ENCODE peak calls at places on chromosomes 4 and X, in nine cellular contexts. One of them, this sample, is unnamed.

GRCh38 chrX:116342903-116343302 is 93.5 kb upstream of the SLC6A14 start:
- DNase-seq in GM12865: no peak
- DNase-seq in fibroblast of lung: no peak
- DNase-seq in astrocyte of the spinal cord: no peak
- DNase-seq in right atrium auricular region: no peak
- DNase-seq in fibroblast of villous mesenchyme: no peak
- DNase-seq in IMR-90: no peak
- DNase-seq in PC-3: no peak
- DNase-seq in spleen: no peak
- DNase-seq in this sample: no peak

GRCh38 chr4:164304240-164304639 is 449.7 kb upstream of the SMIM31 start:
- DNase-seq in PC-3: peak; percentile 23
- DNase-seq in astrocyte of the spinal cord: no peak
- DNase-seq in spleen: no peak
- DNase-seq in IMR-90: no peak
- DNase-seq in right atrium auricular region: no peak
- DNase-seq in fibroblast of lung: peak; percentile 47
- DNase-seq in fibroblast of villous mesenchyme: no peak
- DNase-seq in GM12865: no peak
- DNase-seq in this sample: no peak

GRCh38 chrX:111041018-111041462 is 55.0 kb upstream of the PAK3 start:
- DNase-seq in right atrium auricular region: no peak
- DNase-seq in IMR-90: peak; percentile 90
- DNase-seq in fibroblast of lung: peak; percentile 97
- DNase-seq in spleen: no peak
- DNase-seq in GM12865: no peak
- DNase-seq in PC-3: peak; percentile 92
- DNase-seq in fibroblast of villous mesenchyme: peak; percentile 87
- DNase-seq in astrocyte of the spinal cord: peak; percentile 95
- DNase-seq in this sample: peak; percentile 86

GRCh38 chrX:150848914-150849365 is 49.5 kb downstream of the CD99L2 start:
- DNase-seq in PC-3: peak; percentile 93
- DNase-seq in GM12865: no peak
- DNase-seq in fibroblast of villous mesenchyme: no peak
- DNase-seq in IMR-90: no peak
- DNase-seq in right atrium auricular region: no peak
- DNase-seq in spleen: no peak
- DNase-seq in astrocyte of the spinal cord: peak; percentile 49
- DNase-seq in fibroblast of lung: no peak
- DNase-seq in this sample: peak; percentile 2

GRCh38 chrX:72394518-72395163 is 88.9 kb upstream of the CITED1 start:
- DNase-seq in IMR-90: peak; percentile 50
- DNase-seq in spleen: no peak
- DNase-seq in fibroblast of lung: peak; percentile 82
- DNase-seq in right atrium auricular region: no peak
- DNase-seq in GM12865: no peak
- DNase-seq in fibroblast of villous mesenchyme: peak; percentile 45
- DNase-seq in astrocyte of the spinal cord: peak; percentile 52
- DNase-seq in PC-3: peak; percentile 18
- DNase-seq in this sample: no peak

GRCh38 chr4:98469776-98470175 is 188.6 kb downstream of the TSPAN5 start:
- DNase-seq in fibroblast of lung: no peak
- DNase-seq in IMR-90: peak; percentile 21
- DNase-seq in spleen: no peak
- DNase-seq in astrocyte of the spinal cord: no peak
- DNase-seq in right atrium auricular region: no peak
- DNase-seq in GM12865: no peak
- DNase-seq in fibroblast of villous mesenchyme: peak; percentile 34
- DNase-seq in PC-3: no peak
- DNase-seq in this sample: no peak

GRCh38 chr4:123603165-123603564 is 206.6 kb downstream of the SPRY1 start:
- DNase-seq in fibroblast of villous mesenchyme: peak; percentile 10
- DNase-seq in GM12865: no peak
- DNase-seq in IMR-90: peak; percentile 36
- DNase-seq in PC-3: peak; percentile 64
- DNase-seq in astrocyte of the spinal cord: peak; percentile 29
- DNase-seq in spleen: no peak
- DNase-seq in fibroblast of lung: peak; percentile 60
- DNase-seq in right atrium auricular region: no peak
- DNase-seq in this sample: no peak

GRCh38 chrX:26851981-26852380 is 611.2 kb downstream of the PPP4R3C start:
- DNase-seq in right atrium auricular region: no peak
- DNase-seq in IMR-90: no peak
- DNase-seq in astrocyte of the spinal cord: peak; percentile 34
- DNase-seq in spleen: no peak
- DNase-seq in PC-3: peak; percentile 1
- DNase-seq in fibroblast of villous mesenchyme: peak; percentile 11
- DNase-seq in GM12865: no peak
- DNase-seq in fibroblast of lung: peak; percentile 1
- DNase-seq in this sample: no peak

GRCh38 chr4:81452452-81453011 is 19.2 kb downstream of the RASGEF1B start:
- DNase-seq in fibroblast of lung: no peak
- DNase-seq in PC-3: peak; percentile 76
- DNase-seq in IMR-90: peak; percentile 40
- DNase-seq in right atrium auricular region: no peak
- DNase-seq in spleen: no peak
- DNase-seq in fibroblast of villous mesenchyme: no peak
- DNase-seq in GM12865: no peak
- DNase-seq in astrocyte of the spinal cord: no peak
- DNase-seq in this sample: no peak

DNA sequence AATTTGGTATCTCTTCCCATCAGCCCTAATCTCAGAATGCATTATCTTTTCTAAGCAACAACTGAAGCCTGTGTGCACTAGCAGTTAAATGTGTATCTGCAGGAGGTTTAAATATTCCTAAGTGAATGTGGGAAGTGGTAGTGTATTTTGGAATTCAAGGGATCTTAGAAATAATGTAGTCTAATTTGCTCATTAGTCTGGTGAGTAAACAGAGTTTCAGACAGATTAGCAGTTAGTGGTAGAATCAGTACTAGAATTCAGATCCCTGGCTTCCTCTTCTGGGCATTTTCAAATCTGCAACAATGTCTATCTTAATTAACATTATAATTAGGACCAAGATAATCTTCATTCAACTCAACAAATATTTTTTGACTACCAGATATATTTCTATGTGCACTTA is 11.7 kb upstream of the CXCL2 start:
- DNase-seq in spleen: no peak
- DNase-seq in right atrium auricular region: no peak
- DNase-seq in astrocyte of the spinal cord: no peak
- DNase-seq in PC-3: no peak
- DNase-seq in GM12865: no peak
- DNase-seq in IMR-90: no peak
- DNase-seq in fibroblast of villous mesenchyme: no peak
- DNase-seq in fibroblast of lung: no peak
- DNase-seq in this sample: no peak
- H3K4me3 ChIP-seq in spleen: no peak overlapping the region
- H3K4me3 ChIP-seq in right atrium auricular region: no peak overlapping the region
- H3K4me3 ChIP-seq in astrocyte of the spinal cord: no peak overlapping the region
- H3K4me3 ChIP-seq in PC-3: peak overlapping the region; percentile 44
- H3K4me3 ChIP-seq in GM12865: no peak overlapping the region
- H3K4me3 ChIP-seq in IMR-90: no peak overlapping the region
- H3K4me3 ChIP-seq in fibroblast of villous mesenchyme: no peak overlapping the region
- H3K4me3 ChIP-seq in fibroblast of lung: no peak overlapping the region
- H3K4me3 ChIP-seq in this sample: no peak overlapping the region

DNA sequence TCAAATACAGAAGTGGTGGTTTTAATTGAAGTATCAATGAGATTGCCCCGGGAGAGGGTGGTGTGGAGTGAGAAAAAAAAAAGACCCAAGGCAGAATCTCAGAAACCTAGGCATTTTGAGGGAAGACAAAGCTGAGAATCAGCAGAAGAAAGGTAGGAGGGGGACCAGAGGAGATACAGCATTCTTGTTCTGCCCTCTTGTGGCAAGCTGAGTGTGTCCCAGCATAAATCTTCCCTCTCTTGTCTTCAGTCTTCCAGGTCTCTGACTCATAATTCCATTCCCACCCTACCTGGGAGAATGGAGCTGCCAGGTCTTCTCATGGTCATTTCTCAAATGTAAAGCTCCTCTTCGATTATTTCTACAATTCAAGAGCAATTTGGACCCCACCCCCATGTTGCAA is 32.7 kb upstream of the MAGED1 start:
- DNase-seq in fibroblast of villous mesenchyme: peak; percentile 43
- DNase-seq in PC-3: peak; percentile 60
- DNase-seq in spleen: no peak
- DNase-seq in right atrium auricular region: no peak
- DNase-seq in astrocyte of the spinal cord: peak; percentile 28
- DNase-seq in IMR-90: peak; percentile 32
- DNase-seq in fibroblast of lung: peak; percentile 48
- DNase-seq in GM12865: peak; percentile 0
- DNase-seq in this sample: no peak
- TF ChIP-seq CTCF in fibroblast of villous mesenchyme: peak; percentile 56
- TF ChIP-seq CTCF in PC-3: peak; percentile 66
- TF ChIP-seq CTCF in spleen: no peak
- TF ChIP-seq CTCF in right atrium auricular region: no peak
- TF ChIP-seq CTCF in astrocyte of the spinal cord: peak; percentile 49
- TF ChIP-seq CTCF in IMR-90: peak; percentile 46
- TF ChIP-seq CTCF in fibroblast of lung: peak; percentile 48
- TF ChIP-seq CTCF in GM12865: no peak
- TF ChIP-seq CTCF in this sample: no peak

GRCh38 chr4:13535708-13536361 is 8.5 kb downstream of the NKX3-2 start:
- DNase-seq in right atrium auricular region: no peak
- DNase-seq in PC-3: no peak
- DNase-seq in GM12865: no peak
- DNase-seq in astrocyte of the spinal cord: no peak
- DNase-seq in IMR-90: no peak
- DNase-seq in spleen: peak; percentile 68
- DNase-seq in fibroblast of lung: no peak
- DNase-seq in fibroblast of villous mesenchyme: no peak
- DNase-seq in this sample: no peak

GRCh38 chr4:13536607-13537006 is 7.7 kb downstream of the NKX3-2 start:
- DNase-seq in right atrium auricular region: no peak
- DNase-seq in PC-3: no peak
- DNase-seq in fibroblast of lung: no peak
- DNase-seq in astrocyte of the spinal cord: no peak
- DNase-seq in GM12865: no peak
- DNase-seq in spleen: no peak
- DNase-seq in fibroblast of villous mesenchyme: no peak
- DNase-seq in IMR-90: no peak
- DNase-seq in this sample: no peak

GRCh38 chr4:13535118-13535517 is 9.2 kb downstream of the NKX3-2 start:
- DNase-seq in PC-3: no peak
- DNase-seq in fibroblast of lung: no peak
- DNase-seq in fibroblast of villous mesenchyme: no peak
- DNase-seq in astrocyte of the spinal cord: no peak
- DNase-seq in GM12865: no peak
- DNase-seq in spleen: no peak
- DNase-seq in IMR-90: no peak
- DNase-seq in right atrium auricular region: no peak
- DNase-seq in this sample: no peak

GRCh38 chr4:13533670-13534343 is 10.5 kb downstream of the NKX3-2 start:
- DNase-seq in spleen: no peak
- DNase-seq in astrocyte of the spinal cord: no peak
- DNase-seq in fibroblast of villous mesenchyme: no peak
- DNase-seq in IMR-90: no peak
- DNase-seq in right atrium auricular region: no peak
- DNase-seq in fibroblast of lung: no peak
- DNase-seq in GM12865: no peak
- DNase-seq in PC-3: no peak
- DNase-seq in this sample: no peak

DNA sequence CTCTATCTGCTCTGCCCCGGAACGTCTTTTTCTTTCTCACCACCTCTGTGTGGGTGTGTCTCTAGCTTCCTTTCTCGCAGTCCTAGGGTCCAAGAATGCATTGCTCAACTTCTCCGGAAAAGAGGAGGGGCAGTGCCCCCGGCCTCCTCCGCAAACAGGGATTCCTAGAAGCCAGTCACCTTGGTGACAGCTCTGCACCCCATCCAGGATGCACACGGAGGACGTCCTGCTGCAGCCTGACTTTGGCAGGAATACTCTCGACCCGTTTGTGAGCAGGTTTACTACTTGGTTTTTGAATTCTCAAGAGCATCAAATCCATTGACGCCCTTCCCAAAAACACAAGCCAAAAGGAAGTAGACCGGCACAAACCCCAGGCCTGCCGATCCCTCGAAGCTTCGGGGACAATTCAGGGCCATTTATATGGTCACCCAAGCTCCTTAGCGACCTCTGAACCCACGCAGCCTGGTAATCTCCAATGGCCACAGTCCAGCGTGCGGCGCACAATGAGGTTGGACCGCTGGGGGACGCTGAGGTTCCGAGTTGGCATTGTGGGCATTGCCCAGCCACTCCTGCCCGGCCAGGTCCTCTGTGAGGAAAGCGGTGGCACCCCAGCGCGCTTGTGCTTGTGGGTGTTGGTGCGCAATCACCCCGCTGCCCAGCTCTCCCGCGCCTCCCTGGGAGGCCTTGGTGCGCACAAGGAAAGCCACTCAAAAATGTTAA is 9.8 kb downstream of the NKX3-2 start:
- DNase-seq in right atrium auricular region: no peak
- DNase-seq in fibroblast of lung: no peak
- DNase-seq in spleen: peak; percentile 59
- DNase-seq in PC-3: no peak
- DNase-seq in astrocyte of the spinal cord: no peak
- DNase-seq in GM12865: no peak
- DNase-seq in IMR-90: no peak
- DNase-seq in fibroblast of villous mesenchyme: no peak
- DNase-seq in this sample: no peak
- H3K4me3 ChIP-seq in right atrium auricular region: no peak overlapping the region
- H3K4me3 ChIP-seq in fibroblast of lung: no peak overlapping the region
- H3K4me3 ChIP-seq in spleen: no peak overlapping the region
- H3K4me3 ChIP-seq in PC-3: no peak overlapping the region
- H3K4me3 ChIP-seq in astrocyte of the spinal cord: no peak overlapping the region
- H3K4me3 ChIP-seq in GM12865: no peak overlapping the region
- H3K4me3 ChIP-seq in IMR-90: no peak overlapping the region
- H3K4me3 ChIP-seq in fibroblast of villous mesenchyme: no peak overlapping the region
- H3K4me3 ChIP-seq in this sample: no peak overlapping the region

GRCh38 chr4:107380836-107381438 is 339.1 kb downstream of the PAPSS1 start:
- DNase-seq in astrocyte of the spinal cord: no peak
- DNase-seq in GM12865: no peak
- DNase-seq in right atrium auricular region: no peak
- DNase-seq in fibroblast of villous mesenchyme: no peak
- DNase-seq in PC-3: no peak
- DNase-seq in spleen: no peak
- DNase-seq in IMR-90: no peak
- DNase-seq in fibroblast of lung: no peak
- DNase-seq in this sample: no peak

GRCh38 chr4:107380190-107380589 is 339.8 kb downstream of the PAPSS1 start:
- DNase-seq in fibroblast of lung: no peak
- DNase-seq in fibroblast of villous mesenchyme: no peak
- DNase-seq in astrocyte of the spinal cord: no peak
- DNase-seq in IMR-90: no peak
- DNase-seq in PC-3: no peak
- DNase-seq in spleen: no peak
- DNase-seq in GM12865: no peak
- DNase-seq in right atrium auricular region: no peak
- DNase-seq in this sample: no peak

GRCh38 chr4:107376293-107376692 is 340.2 kb upstream of the DKK2 start:
- DNase-seq in IMR-90: no peak
- DNase-seq in PC-3: no peak
- DNase-seq in spleen: no peak
- DNase-seq in fibroblast of villous mesenchyme: no peak
- DNase-seq in astrocyte of the spinal cord: no peak
- DNase-seq in right atrium auricular region: no peak
- DNase-seq in fibroblast of lung: no peak
- DNase-seq in GM12865: no peak
- DNase-seq in this sample: no peak

GRCh38 chr4:107379054-107379869 is 340.8 kb downstream of the PAPSS1 start:
- DNase-seq in right atrium auricular region: no peak
- DNase-seq in fibroblast of lung: peak; percentile 59
- DNase-seq in spleen: no peak
- DNase-seq in IMR-90: peak; percentile 47
- DNase-seq in PC-3: peak; percentile 4
- DNase-seq in GM12865: no peak
- DNase-seq in astrocyte of the spinal cord: peak; percentile 80
- DNase-seq in fibroblast of villous mesenchyme: peak; percentile 37
- DNase-seq in this sample: peak; percentile 4
- TF ChIP-seq CTCF in right atrium auricular region: no peak
- TF ChIP-seq CTCF in fibroblast of lung: no peak
- TF ChIP-seq CTCF in spleen: no peak
- TF ChIP-seq CTCF in IMR-90: peak; percentile 27
- TF ChIP-seq CTCF in PC-3: peak; percentile 14
- TF ChIP-seq CTCF in GM12865: no peak
- TF ChIP-seq CTCF in astrocyte of the spinal cord: peak; percentile 27
- TF ChIP-seq CTCF in fibroblast of villous mesenchyme: no peak
- TF ChIP-seq CTCF in this sample: no peak

This sample was measured in kidney epithelial cell.